ENCODE peak calls at places on chromosomes 1 and 21, in five cellular contexts. F is GM23248, H is aorta, G is brain microvascular endothelial cell, J is left lung. D is an unnamed sample. For H3K27me3 and H3K36me3, the result is how much of the 10 kb centered on the place peaks cover.

GRCh38 chr1:15412843-15413242 is 3.2 kb downstream of the EFHD2 start:
- DNase-seq in F (no peak), J (peak), H (peak), G (no peak), D (no peak)

GRCh38 chr1:94326329-94326728 is 88.9 kb upstream of the ARHGAP29 start:
- DNase-seq in H (no peak), F (peak), G (no peak), J (no peak), D (no peak)

GRCh38 chr1:30250338-30251022 is 472.9 kb downstream of the MATN1 start:
- DNase-seq in H (no peak), F (no peak), J (no peak), G (no peak), D (no peak)

GRCh38 chr1:183022202-183023145 is 746 bp upstream of the LAMC1 start:
- DNase-seq in G (peak), J (peak), F (peak), H (peak), D (peak)

GRCh38 chr1:186559601-186560116 is 98.7 kb upstream of the PDC start:
- DNase-seq in G (peak), H (no peak), J (no peak), F (peak), D (peak)

GRCh38 chr21:14675774-14676530 is 129.8 kb upstream of the SAMSN1 start:
- DNase-seq in F (no peak), G (no peak), J (no peak), H (no peak), D (no peak)

GRCh38 chr1:182957902-182958395 is 5.0 kb upstream of the SHCBP1L start:
- DNase-seq in G (no peak), J (no peak), H (no peak), F (no peak), D (no peak)

GRCh38 chr21:46457801-46458314 is 833 bp upstream of the DIP2A start:
- DNase-seq in G (peak), J (peak), F (peak), H (peak), D (no peak)

GRCh38 chr1:177927021-177927596 is 42.7 kb downstream of the SEC16B start:
- DNase-seq in J (no peak), F (peak), H (no peak), G (peak), D (no peak)

GRCh38 chr21:33230518-33231324 is 983 bp downstream of the IFNAR2 start:
- DNase-seq in F (peak), J (peak), G (peak), H (peak), D (peak)

GRCh38 chr21:45895778-45896370 is 85.7 kb upstream of the COL6A1 start:
- DNase-seq in G (no peak), H (peak), F (no peak), J (peak), D (peak)

GRCh38 chr1:94729287-94729686 is 90.9 kb upstream of the SLC44A3 start:
- DNase-seq in G (peak), H (no peak), F (peak), J (no peak), D (no peak)

GRCh38 chr1:150299716-150300115 is 6.1 kb downstream of the MRPS21 start:
- DNase-seq in H (no peak), F (no peak), J (no peak), G (no peak), D (no peak)

GRCh38 chr1:150302338-150302737 is 8.7 kb downstream of the MRPS21 start:
- DNase-seq in J (no peak), F (no peak), G (no peak), H (no peak), D (no peak)

GRCh38 chr1:150302907-150303306 is 9.2 kb downstream of the MRPS21 start:
- DNase-seq in F (no peak), J (no peak), G (no peak), H (no peak), D (no peak)
- H3K27ac ChIP-seq in F (no peak), J (no peak), G (no peak), H (no peak), D (no peak)

DNA sequence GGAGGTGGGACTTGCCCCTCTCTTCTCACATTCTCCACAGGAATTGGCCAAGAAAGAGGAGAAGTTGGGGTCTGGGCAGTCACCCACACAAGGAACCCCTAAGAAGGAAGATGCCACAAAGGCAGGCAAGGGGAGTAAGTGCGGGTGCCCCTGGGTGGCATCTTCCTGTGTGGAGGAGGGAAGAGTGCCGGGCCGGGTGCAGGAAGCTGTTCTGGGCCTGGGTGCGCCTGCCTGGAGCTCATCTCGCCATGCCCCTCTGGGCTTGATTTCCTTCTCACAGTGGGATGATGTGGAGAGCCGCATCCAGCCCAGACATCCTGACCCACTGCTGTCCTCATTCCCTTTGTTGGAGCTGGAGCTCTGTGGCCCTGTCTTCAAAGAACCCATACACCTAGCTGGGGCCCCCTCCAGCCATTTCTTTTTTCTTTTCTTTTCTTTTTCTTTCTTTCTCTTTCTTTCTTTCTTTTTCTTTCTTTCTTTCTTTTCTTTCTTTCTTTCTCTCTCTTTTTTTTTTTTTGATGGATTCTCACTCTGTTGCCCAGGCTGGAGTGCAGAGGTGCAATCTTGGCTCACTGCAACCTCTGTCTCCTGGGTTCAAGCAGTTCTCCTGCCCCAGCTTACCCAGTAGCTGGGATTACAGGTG is 9.3 kb downstream of the LRRC71 start:
- DNase-seq in J (no peak), F (no peak), H (peak), G (no peak), D (no peak)
- H3K27me3 ChIP-seq in J (half or more), F (under half), H (under half), G (under half), D (under half)

GRCh38 chr1:202031796-202032195 is 21.4 kb downstream of the ELF3 start:
- DNase-seq in F (no peak), G (no peak), H (no peak), J (no peak), D (no peak)

GRCh38 chr1:202034683-202035462 is 24.5 kb downstream of the ELF3 start:
- DNase-seq in G (peak), H (peak), J (peak), F (peak), D (peak)

GRCh38 chr1:202029171-202029665 is 18.8 kb downstream of the ELF3 start:
- DNase-seq in F (peak), J (no peak), G (peak), H (no peak), D (no peak)

GRCh38 chr1:202034149-202034682 is 23.8 kb downstream of the ELF3 start:
- DNase-seq in J (no peak), F (no peak), G (no peak), H (no peak), D (no peak)

GRCh38 chr1:202029727-202030126 is 19.3 kb downstream of the ELF3 start:
- DNase-seq in H (no peak), F (no peak), G (no peak), J (no peak), D (no peak)
- H3K36me3 ChIP-seq in H (under half), F (under half), G (under half), J (under half), D (under half)

GRCh38 chr1:31910933-31911332 is 27.2 kb downstream of the PTP4A2 start:
- DNase-seq in F (peak), J (no peak), G (no peak), H (no peak), D (no peak)

GRCh38 chr1:31912839-31913239 is 25.3 kb downstream of the PTP4A2 start:
- DNase-seq in J (no peak), F (no peak), H (no peak), G (no peak), D (no peak)

GRCh38 chr1:31913968-31914367 is 24.2 kb downstream of the PTP4A2 start:
- DNase-seq in G (no peak), H (no peak), J (no peak), F (no peak), D (no peak)

GRCh38 chr1:31915438-31915837 is 22.7 kb downstream of the PTP4A2 start:
- DNase-seq in J (no peak), H (no peak), G (no peak), F (no peak), D (no peak)

GRCh38 chr1:31912087-31912780 is 25.9 kb downstream of the PTP4A2 start:
- DNase-seq in H (no peak), F (no peak), J (no peak), G (no peak), D (no peak)
- H3K27ac ChIP-seq in H (no peak), F (no peak), J (no peak), G (no peak), D (no peak)

GRCh38 chr1:53324728-53325297 is 3.1 kb downstream of the LRP8 start:
- DNase-seq in H (no peak), G (no peak), J (no peak), F (peak), D (no peak)

GRCh38 chr1:53326088-53326597 is 1.7 kb downstream of the LRP8 start:
- DNase-seq in H (peak), J (peak), G (peak), F (peak), D (peak)

GRCh38 chr1:53325326-53326087 is 2.4 kb downstream of the LRP8 start:
- DNase-seq in H (no peak), J (no peak), G (no peak), F (no peak), D (no peak)

GRCh38 chr1:53323316-53323715 is 4.6 kb downstream of the LRP8 start:
- DNase-seq in G (no peak), H (no peak), F (no peak), J (peak), D (no peak)

GRCh38 chr1:53324321-53324720 is 3.5 kb downstream of the LRP8 start:
- DNase-seq in H (no peak), G (no peak), F (no peak), J (peak), D (no peak)
- H3K27me3 ChIP-seq in H (under half), G (under half), F (under half), J (under half), D (under half)

GRCh38 chr1:43572551-43572950 is 41.9 kb downstream of the PTPRF start:
- DNase-seq in H (no peak), J (no peak), G (no peak), F (no peak), D (no peak)

GRCh38 chr1:43573066-43573799 is 42.5 kb downstream of the PTPRF start:
- DNase-seq in J (no peak), F (no peak), G (no peak), H (no peak), D (no peak)

GRCh38 chr1:43570307-43570706 is 39.6 kb downstream of the PTPRF start:
- DNase-seq in G (no peak), F (no peak), H (no peak), J (no peak), D (no peak)

GRCh38 chr1:43570784-43571183 is 40.1 kb downstream of the PTPRF start:
- DNase-seq in H (no peak), G (no peak), F (no peak), J (no peak), D (no peak)

DNA sequence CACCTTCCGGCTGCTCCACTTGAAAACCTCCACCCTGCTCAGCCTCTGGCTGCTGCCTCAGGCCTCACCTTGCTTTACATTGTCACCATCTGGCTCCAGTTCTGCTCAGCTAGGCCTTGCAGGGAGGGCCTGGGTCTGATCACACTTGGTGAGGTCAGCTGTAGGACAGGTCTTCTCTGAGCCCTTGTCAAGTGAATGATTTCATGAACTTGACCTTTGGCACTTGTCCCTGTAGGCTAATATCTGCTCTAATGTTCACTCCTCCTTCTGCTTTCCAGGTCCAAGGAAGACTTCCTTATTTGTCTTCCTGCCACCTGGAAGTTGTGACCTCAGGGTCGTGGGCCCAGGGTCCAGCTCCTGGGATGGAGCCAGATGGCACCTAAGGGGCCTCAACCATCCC is 41.4 kb downstream of the PTPRF start:
- DNase-seq in F (no peak), J (no peak), H (no peak), G (no peak), D (no peak)
- H3K36me3 ChIP-seq in F (under half), J (under half), H (under half), G (under half), D (half or more)

D was measured in RWPE2.